ENCODE peak calls at places on chromosomes 4 and X, in four cellular contexts. K, Y, R and U are unnamed samples.

GRCh38 chr4:59608466-59608865 is 1591.7 kb upstream of the ADGRL3 start:
- DNase-seq in R (peak), Y (no peak), K (no peak), U (peak)

GRCh38 chr4:119632216-119632615 is 3.6 kb upstream of the PDE5A start:
- DNase-seq in R (peak), K (no peak), Y (peak), U (peak)

GRCh38 chrX:14926471-14926870 is 53.2 kb downstream of the MOSPD2 start:
- DNase-seq in R (no peak), K (no peak), Y (no peak), U (no peak)

GRCh38 chr4:127151941-127152340 is 480.8 kb upstream of the INTU start:
- DNase-seq in K (no peak), Y (no peak), R (no peak), U (peak)

GRCh38 chr4:87853108-87853507 is 20.3 kb downstream of the MEPE start:
- DNase-seq in Y (peak), K (no peak), R (peak), U (peak)

GRCh38 chrX:153557618-153558017 is 40.2 kb downstream of the ATP2B3 start:
- DNase-seq in K (no peak), R (no peak), Y (no peak), U (no peak)

GRCh38 chrX:154317391-154318000 is 21.9 kb downstream of the TKTL1 start:
- DNase-seq in Y (no peak), K (no peak), R (peak), U (peak)

GRCh38 chrX:35696760-35697234 is 101.3 kb upstream of the MAGEB16 start:
- DNase-seq in R (no peak), K (no peak), Y (no peak), U (no peak)

GRCh38 chr4:96675916-96676315 is 836.0 kb downstream of the PDHA2 start:
- DNase-seq in R (no peak), Y (peak), K (no peak), U (no peak)

GRCh38 chrX:56232221-56233082 is at the start of gene KLF8:
- DNase-seq in R (peak), K (peak), Y (no peak), U (no peak)

GRCh38 chrX:96575011-96575410 is 109.6 kb upstream of the DIAPH2 start:
- DNase-seq in R (no peak), K (no peak), Y (no peak), U (no peak)

GRCh38 chr4:184279496-184280082 is 61.9 kb upstream of the ENPP6 start:
- DNase-seq in K (no peak), R (no peak), Y (no peak), U (no peak)

GRCh38 chrX:134669378-134670098 is 11.3 kb upstream of the PLAC1 start:
- DNase-seq in K (peak), R (peak), Y (peak), U (peak)

GRCh38 chrX:40449396-40449795 is 131.4 kb upstream of the ATP6AP2 start:
- DNase-seq in K (no peak), Y (no peak), R (no peak), U (no peak)

GRCh38 chrX:48911407-48912182 is at the start of gene SLC35A2:
- DNase-seq in R (peak), Y (peak), K (peak), U (peak)

GRCh38 chr4:94803181-94803580 is 45.4 kb downstream of the BMPR1B start:
- DNase-seq in Y (peak), R (no peak), K (no peak), U (peak)

GRCh38 chr4:158090323-158090722 is 82.5 kb downstream of the GASK1B start:
- DNase-seq in Y (no peak), R (peak), K (no peak), U (peak)

GRCh38 chrX:41621236-41621651 is 67.5 kb upstream of the GPR34 start:
- DNase-seq in K (no peak), R (peak), Y (peak), U (no peak)

GRCh38 chrX:77595848-77596247 is 148.7 kb downstream of the FGF16 start:
- DNase-seq in K (no peak), Y (no peak), R (peak), U (peak)

GRCh38 chrX:40152706-40153334 is 55.1 kb upstream of the BCOR start:
- DNase-seq in R (no peak), K (peak), Y (no peak), U (no peak)

GRCh38 chr4:112604590-112604989 is 32.1 kb downstream of the ZGRF1 start:
- DNase-seq in R (peak), K (no peak), Y (peak), U (peak)

GRCh38 chr4:185134176-185134869 is 8.7 kb upstream of the SLC25A4 start:
- DNase-seq in R (peak), Y (no peak), K (no peak), U (peak)

GRCh38 chrX:110003167-110004156 is 548 bp downstream of the TMEM164 start:
- DNase-seq in R (no peak), Y (no peak), K (peak), U (no peak)
- H3K4me3 ChIP-seq in R (peak), Y (peak), K (peak), U (peak)

GRCh38 chr4:2796261-2797187 is 3.6 kb downstream of the SH3BP2 start:
- DNase-seq in R (no peak), K (no peak), Y (no peak), U (peak)

GRCh38 chr4:2795558-2796260 is 2.8 kb downstream of the SH3BP2 start:
- DNase-seq in Y (no peak), R (no peak), K (peak), U (no peak)

GRCh38 chr4:2793920-2794706 is 1.2 kb downstream of the SH3BP2 start:
- DNase-seq in R (peak), K (peak), Y (no peak), U (peak)

GRCh38 chr4:2793578-2793919 is 664 bp downstream of the SH3BP2 start:
- DNase-seq in K (peak), Y (no peak), R (peak), U (peak)

GRCh38 chr4:2794707-2795557 is 2.0 kb downstream of the SH3BP2 start:
- DNase-seq in Y (peak), K (peak), R (peak), U (peak)
- H3K4me3 ChIP-seq in Y (no peak), K (peak), R (peak), U (peak)

GRCh38 chr4:189763573-189763972 is 177.1 kb upstream of the FRG1 start:
- DNase-seq in K (no peak), R (no peak), Y (no peak), U (no peak)
- H3K4me3 ChIP-seq in K (no peak), R (no peak), Y (no peak), U (no peak)

GRCh38 chr4:76753814-76754213 is 144.1 kb downstream of the SOWAHB start:
- DNase-seq in Y (peak), K (no peak), R (peak), U (peak)

GRCh38 chr4:76749361-76749760 is 148.6 kb downstream of the SOWAHB start:
- DNase-seq in R (no peak), K (no peak), Y (no peak), U (no peak)

GRCh38 chr4:76752911-76753494 is 144.9 kb downstream of the SOWAHB start:
- DNase-seq in K (no peak), R (peak), Y (peak), U (peak)

GRCh38 chr4:76750716-76751115 is 147.2 kb downstream of the SOWAHB start:
- DNase-seq in R (no peak), Y (no peak), K (no peak), U (no peak)

DNA sequence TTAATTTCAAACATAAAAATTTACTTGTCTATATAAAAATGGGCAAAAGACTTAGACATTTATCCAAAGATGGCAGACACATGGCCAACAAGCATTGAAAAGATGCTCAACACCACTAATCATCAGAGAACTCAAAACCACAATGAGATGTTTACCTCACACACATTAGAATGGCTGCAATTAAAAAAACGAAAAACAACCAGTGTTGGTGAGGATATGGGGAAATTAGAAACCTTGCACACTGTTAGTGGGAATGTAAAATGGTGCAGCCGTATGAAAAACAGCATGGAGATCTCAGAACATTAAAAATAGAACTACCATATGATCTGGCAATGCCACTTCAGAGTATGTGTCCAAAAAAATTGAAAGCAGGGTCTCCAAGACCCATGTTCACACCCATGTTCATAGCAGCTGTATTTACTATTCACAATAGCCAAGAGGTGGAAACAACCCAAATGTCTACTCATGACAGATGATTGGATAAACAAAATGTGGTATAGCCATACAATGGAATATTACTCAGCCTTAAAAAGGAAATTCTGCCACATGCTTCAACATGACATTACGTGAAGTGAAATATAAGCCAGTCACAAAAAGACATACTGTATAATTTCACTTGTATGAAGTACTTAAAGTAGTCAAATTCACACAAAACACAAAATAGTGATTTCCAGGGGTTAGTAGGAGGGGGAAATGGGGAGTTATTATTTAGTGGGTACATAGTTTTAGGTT is 146.2 kb downstream of the SOWAHB start:
- DNase-seq in R (no peak), Y (no peak), K (no peak), U (no peak)
- H3K4me3 ChIP-seq in R (no peak), Y (no peak), K (no peak), U (no peak)

GRCh38 chr4:71230613-71231012 is 108.2 kb upstream of the SLC4A4 start:
- DNase-seq in R (no peak), Y (no peak), K (no peak), U (no peak)

GRCh38 chr4:71230258-71230594 is 108.6 kb upstream of the SLC4A4 start:
- DNase-seq in K (no peak), Y (no peak), R (no peak), U (peak)

GRCh38 chr4:71231753-71232420 is 106.9 kb upstream of the SLC4A4 start:
- DNase-seq in Y (no peak), K (no peak), R (no peak), U (peak)

GRCh38 chr4:71229477-71230257 is 109.2 kb upstream of the SLC4A4 start:
- DNase-seq in K (no peak), Y (peak), R (peak), U (peak)

GRCh38 chr4:71231073-71231752 is 107.6 kb upstream of the SLC4A4 start:
- DNase-seq in Y (peak), K (peak), R (peak), U (peak)
- H3K4me3 ChIP-seq in Y (no peak), K (peak), R (no peak), U (peak)